ENCODE peak calls at places on chromosomes 12 and 14, in four cellular contexts. E, L, U and M are unnamed samples.

GRCh38 chr12:102427542-102427923 is 52.8 kb downstream of the IGF1 start:
- DNase-seq in E (no peak), L (no peak), U (no peak), M (no peak)

GRCh38 chr12:13044002-13044858 is at the start of gene FAM234B:
- DNase-seq in E (peak), L (peak), U (peak), M (peak)

GRCh38 chr14:76778546-76779215 is 17.4 kb downstream of the VASH1 start:
- DNase-seq in E (no peak), L (no peak), U (peak), M (no peak)

GRCh38 chr14:28813810-28814209 is 47.2 kb downstream of the FOXG1 start:
- DNase-seq in E (no peak), L (peak), U (no peak), M (no peak)

GRCh38 chr12:62194616-62195015 is 65.6 kb upstream of the USP15 start:
- DNase-seq in E (no peak), L (peak), U (no peak), M (peak)

GRCh38 chr14:105058521-105059034 is 6.7 kb downstream of the GPR132 start:
- DNase-seq in E (no peak), L (no peak), U (no peak), M (no peak)

GRCh38 chr14:51369814-51370213 is 129.8 kb downstream of the TMX1 start:
- DNase-seq in E (no peak), L (no peak), U (no peak), M (peak)

GRCh38 chr12:112447106-112447505 is 28.4 kb downstream of the PTPN11 start:
- DNase-seq in E (no peak), L (no peak), U (no peak), M (no peak)

GRCh38 chr14:104752338-104752734 is 611 bp upstream of the SIVA1 start:
- DNase-seq in E (no peak), L (no peak), U (no peak), M (no peak)

GRCh38 chr12:79187032-79187431 is 322.5 kb downstream of the SYT1 start:
- DNase-seq in E (no peak), L (no peak), U (no peak), M (no peak)

GRCh38 chr14:102916347-102917055 is 6.0 kb upstream of the AMN start:
- DNase-seq in E (no peak), L (no peak), U (no peak), M (no peak)
- TF ChIP-seq CTCF in E (no peak), L (no peak), U (no peak), M (no peak)

GRCh38 chr12:53752192-53752601 is 418 bp upstream of the CISTR start:
- DNase-seq in E (no peak), L (no peak), U (no peak), M (no peak)
- TF ChIP-seq CTCF in E (no peak), L (no peak), U (no peak), M (no peak)

GRCh38 chr12:92747151-92747550 is 44.4 kb downstream of the PLEKHG7 start:
- DNase-seq in E (no peak), L (no peak), U (no peak), M (no peak)
- TF ChIP-seq CTCF in E (no peak), L (no peak), U (no peak), M (no peak)

DNA sequence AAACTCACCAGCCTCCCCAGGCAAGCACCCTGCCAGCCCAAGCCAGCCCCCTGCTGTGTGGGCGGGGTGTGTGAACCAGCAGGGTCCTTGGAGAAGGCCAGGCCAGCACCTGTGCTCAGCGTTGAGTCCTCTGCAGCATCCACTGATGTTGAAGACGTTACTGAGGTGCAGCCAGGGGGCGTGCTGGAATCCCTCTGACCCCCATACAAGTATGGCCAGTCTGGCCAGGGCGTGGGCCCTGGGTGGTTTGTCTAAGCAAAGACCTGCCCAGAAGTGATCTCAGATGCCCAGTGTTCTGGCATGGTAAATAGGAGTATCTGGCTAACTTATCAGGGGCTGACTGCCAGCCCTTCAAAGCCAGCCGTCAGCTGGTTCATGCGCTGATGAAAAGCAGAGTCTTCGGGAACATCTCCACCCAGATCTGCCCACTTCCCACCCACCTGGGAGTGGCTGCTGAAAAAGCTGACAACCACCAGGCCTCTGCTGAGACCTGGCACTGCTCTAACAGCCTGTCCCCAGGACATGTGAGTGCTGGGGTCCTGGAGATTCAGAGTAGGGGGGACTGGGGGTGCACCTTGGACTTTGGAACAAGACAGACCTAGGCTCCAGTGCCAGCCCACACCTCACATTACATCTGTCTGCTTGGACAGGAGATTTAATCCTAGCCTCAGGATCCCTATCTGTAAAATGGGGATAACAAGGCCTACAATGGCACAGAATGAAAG is 41.1 kb downstream of the ACTN1 start:
- DNase-seq in E (no peak), L (no peak), U (peak), M (no peak)
- TF ChIP-seq CTCF in E (peak), L (peak), U (peak), M (peak)

DNA sequence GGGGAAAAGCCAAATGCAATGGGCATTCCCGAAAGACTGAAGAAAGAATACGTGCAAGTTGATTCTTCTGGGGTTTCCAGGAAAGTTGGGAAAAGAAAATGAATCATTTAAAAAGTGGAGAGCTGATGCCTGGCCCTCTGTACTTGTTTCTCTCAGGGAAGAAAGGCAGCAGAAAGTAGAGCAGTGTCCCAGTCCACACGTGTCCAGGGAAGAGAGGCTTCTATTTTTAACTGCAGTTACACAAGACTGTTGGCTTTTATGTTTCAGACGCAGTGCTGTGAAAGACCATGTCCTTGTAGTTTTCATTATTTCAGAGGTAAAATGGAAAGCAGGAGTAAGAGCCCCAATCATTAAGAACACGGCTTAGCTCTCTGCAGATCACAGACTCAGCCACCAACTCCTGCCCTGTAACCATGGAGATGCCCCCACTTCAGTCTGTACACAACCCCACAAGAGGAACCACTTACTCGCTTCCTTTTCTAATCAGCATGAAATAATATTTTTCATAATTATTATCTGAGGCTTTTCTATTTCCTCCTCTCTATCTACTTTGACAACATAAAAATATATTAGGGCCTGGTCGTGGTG is 336.3 kb downstream of the DAD1 start:
- DNase-seq in E (no peak), L (peak), U (no peak), M (no peak)
- TF ChIP-seq CTCF in E (no peak), L (no peak), U (no peak), M (no peak)

DNA sequence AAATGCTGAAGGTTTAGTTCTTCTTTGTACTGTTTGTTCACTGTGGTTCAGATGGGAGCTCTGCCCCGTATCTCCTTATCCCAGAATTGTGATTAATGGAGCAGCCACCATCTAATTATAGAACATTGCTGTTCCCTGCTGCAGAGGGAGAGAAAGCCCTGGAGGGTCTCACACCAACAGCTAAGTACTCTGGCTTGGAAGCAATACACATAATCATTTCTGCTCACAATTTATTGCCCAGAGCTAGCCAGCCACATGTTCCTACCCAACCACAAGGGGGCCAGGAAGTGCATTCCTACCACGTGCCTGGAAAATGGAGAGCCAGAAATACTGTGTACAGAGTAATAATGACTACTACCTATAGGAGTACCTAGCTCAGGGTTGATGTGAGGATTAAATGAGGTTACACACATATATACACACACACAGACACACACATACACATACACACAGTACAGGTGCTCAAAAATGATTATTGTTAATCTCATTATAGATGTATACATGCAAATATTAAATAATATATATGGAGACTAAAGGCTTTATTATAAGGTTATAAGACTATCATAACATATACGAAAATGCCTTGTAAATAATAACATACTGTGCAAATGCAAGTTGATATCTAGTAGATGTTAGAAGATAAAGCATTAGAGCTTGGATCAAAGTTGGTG is 22.3 kb downstream of the MSRB3 start:
- DNase-seq in E (no peak), L (peak), U (no peak), M (peak)
- TF ChIP-seq CTCF in E (no peak), L (peak), U (peak), M (peak)

DNA sequence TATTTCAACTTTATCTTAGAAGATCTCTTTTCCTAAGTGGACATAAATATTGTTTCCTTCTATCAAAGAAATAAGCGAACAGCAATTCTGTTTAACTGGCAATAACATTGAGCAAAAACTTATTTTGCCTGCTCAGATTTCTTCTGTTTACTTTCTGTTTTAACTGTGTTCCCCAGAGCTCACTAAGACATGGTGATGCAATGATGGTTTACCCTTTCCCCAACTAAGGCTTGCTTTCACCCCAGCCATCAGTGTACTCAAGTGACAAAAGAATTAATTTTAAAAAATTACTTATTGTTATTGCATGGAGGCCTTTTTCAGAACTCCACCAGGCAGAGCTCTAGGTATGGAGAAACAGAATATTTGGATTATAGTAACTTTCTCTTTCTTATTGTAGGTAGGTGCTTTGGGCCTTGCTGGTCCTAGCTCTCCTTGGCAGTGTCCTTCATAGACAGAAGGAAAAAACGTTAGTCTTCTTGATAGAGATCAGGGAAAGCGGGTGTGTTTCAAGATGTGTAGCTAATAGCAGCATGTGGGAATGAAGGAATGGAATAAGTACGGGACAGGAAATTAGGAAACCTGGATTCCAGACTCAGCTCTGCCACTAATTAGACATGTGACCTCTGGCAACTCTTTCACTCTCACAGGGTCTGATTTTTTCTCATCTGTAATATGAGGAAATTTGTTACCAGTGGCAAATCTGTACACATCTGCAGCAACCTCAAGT is 14.6 kb upstream of the DDHD1 start:
- DNase-seq in E (no peak), L (peak), U (no peak), M (peak)
- TF ChIP-seq CTCF in E (no peak), L (no peak), U (no peak), M (no peak)

DNA sequence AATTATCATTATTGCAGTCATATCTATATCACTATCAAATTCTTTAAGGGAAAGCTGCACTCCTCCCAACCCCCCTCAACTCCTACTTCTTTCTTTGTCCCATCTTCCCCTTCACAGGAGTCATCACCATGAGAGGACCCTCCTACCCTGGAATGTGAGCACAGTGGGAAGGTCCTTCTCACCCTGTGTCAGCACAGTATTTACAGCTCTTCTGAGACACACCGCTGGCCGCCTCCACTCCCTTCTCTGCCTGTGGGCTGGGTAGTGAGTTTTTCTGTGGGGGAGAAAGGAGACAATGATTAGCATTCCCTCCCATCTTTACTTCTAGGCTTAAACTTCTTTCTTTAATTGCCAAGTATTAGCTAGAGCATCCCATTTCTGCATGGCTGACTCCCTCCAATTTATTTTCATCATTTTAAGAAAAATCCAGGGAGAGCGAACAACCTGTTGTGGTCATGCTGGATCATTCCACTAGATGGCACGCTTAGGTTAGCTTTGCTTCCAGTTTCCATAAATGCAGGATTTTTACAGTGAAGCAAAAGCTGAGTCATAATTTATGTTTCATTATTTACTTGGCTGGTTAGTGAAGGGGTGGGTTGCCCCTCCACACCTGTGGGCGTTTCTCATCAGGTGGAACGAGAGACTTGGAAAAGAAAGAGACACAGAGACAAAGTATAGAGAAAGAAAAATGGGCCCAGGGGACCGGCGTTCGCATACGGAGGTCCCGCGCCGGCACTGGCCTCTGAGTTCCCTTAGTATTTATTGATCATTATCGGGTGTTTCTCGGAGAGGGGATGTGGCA is 188.5 kb downstream of the ALX1 start:
- DNase-seq in E (no peak), L (peak), U (no peak), M (peak)
- TF ChIP-seq CTCF in E (peak), L (peak), U (peak), M (peak)

GRCh38 chr12:93990832-93991748 is 157.3 kb upstream of the PLXNC1 start:
- DNase-seq in E (no peak), L (peak), U (no peak), M (no peak)
- TF ChIP-seq CTCF in E (no peak), L (peak), U (peak), M (no peak)